ENCODE peak calls at places on chromosomes 6 and 20, in six cellular contexts. Z, Q, I, C, X and Y are unnamed samples.

GRCh38 chr6:107066697-107067659 is 39.0 kb downstream of the MTRES1 start:
- DNase-seq in Z (no peak), X (peak), C (no peak), I (no peak), Q (no peak), Y (no peak)

GRCh38 chr20:1423206-1423605 is 30.4 kb upstream of the FKBP1A start:
- DNase-seq in C (no peak), I (no peak), Q (no peak), X (no peak), Z (no peak), Y (no peak)

GRCh38 chr6:27864906-27865883 is 47.0 kb downstream of the OR2B2 start:
- DNase-seq in C (peak), X (peak), I (no peak), Q (peak), Z (peak), Y (peak)

GRCh38 chr6:113821445-113821844 is 35.7 kb upstream of the MARCKS start:
- DNase-seq in Z (no peak), I (no peak), Q (no peak), C (no peak), X (no peak), Y (no peak)

GRCh38 chr6:7215140-7215539 is 97.9 kb downstream of the SSR1 start:
- DNase-seq in C (peak), I (no peak), Q (no peak), Z (no peak), X (no peak), Y (no peak)

GRCh38 chr6:145544031-145544430 is 191.3 kb downstream of the EPM2A start:
- DNase-seq in C (peak), X (no peak), I (no peak), Q (peak), Z (no peak), Y (no peak)

GRCh38 chr6:158459726-158460125 is 100.2 kb upstream of the TMEM181 start:
- DNase-seq in C (no peak), I (no peak), Z (no peak), Q (no peak), X (no peak), Y (peak)

GRCh38 chr20:14879020-14879697 is 541.7 kb upstream of the FLRT3 start:
- DNase-seq in X (no peak), I (no peak), Z (no peak), Q (peak), C (no peak), Y (peak)

GRCh38 chr20:1811621-1812498 is 83.3 kb upstream of the SIRPA start:
- DNase-seq in Q (no peak), X (peak), C (no peak), I (no peak), Z (peak), Y (no peak)

GRCh38 chr6:16441262-16441661 is 202.9 kb downstream of the GMPR start:
- DNase-seq in C (no peak), Q (no peak), I (no peak), X (no peak), Z (no peak), Y (no peak)

GRCh38 chr20:12394786-12395185 is 477.1 kb downstream of the BTBD3 start:
- DNase-seq in X (peak), I (no peak), Z (no peak), Q (peak), C (no peak), Y (no peak)

GRCh38 chr6:130337534-130337933 is 28.3 kb upstream of the TMEM200A start:
- DNase-seq in I (no peak), C (no peak), X (no peak), Q (no peak), Z (no peak), Y (no peak)